ENCODE peak calls at places on chromosomes 4 and X, in five cellular contexts. One of them, this sample, is unnamed.
A peak's percentile ranks its signal among the peaks of the same experiment; 100 is the strongest.

GRCh38 chrX:81355436-81355835 is 153.5 kb downstream of the SH3BGRL start:
- DNase-seq in CD8-positive, alpha-beta memory T cell: no peak
- DNase-seq in mesendoderm: peak; percentile 8
- DNase-seq in fibroblast of lung: no peak
- DNase-seq in WERI-Rb-1: no peak
- DNase-seq in this sample: no peak

GRCh38 chrX:46913710-46914109 is 1.5 kb downstream of the JADE3 start:
- DNase-seq in mesendoderm: peak; percentile 40
- DNase-seq in WERI-Rb-1: no peak
- DNase-seq in fibroblast of lung: peak; percentile 20
- DNase-seq in CD8-positive, alpha-beta memory T cell: no peak
- DNase-seq in this sample: no peak

GRCh38 chrX:115579327-115579726 is 18.4 kb downstream of the PLS3 start:
- DNase-seq in mesendoderm: no peak
- DNase-seq in WERI-Rb-1: no peak
- DNase-seq in fibroblast of lung: no peak
- DNase-seq in CD8-positive, alpha-beta memory T cell: no peak
- DNase-seq in this sample: no peak

GRCh38 chr4:37936889-37937498 is 23.2 kb upstream of the PTTG2 start:
- DNase-seq in fibroblast of lung: no peak
- DNase-seq in mesendoderm: peak; percentile 30
- DNase-seq in WERI-Rb-1: no peak
- DNase-seq in CD8-positive, alpha-beta memory T cell: no peak
- DNase-seq in this sample: no peak

GRCh38 chrX:130393451-130394074 is 8.1 kb upstream of the GPR119 start:
- DNase-seq in CD8-positive, alpha-beta memory T cell: no peak
- DNase-seq in WERI-Rb-1: peak; percentile 58
- DNase-seq in fibroblast of lung: peak; percentile 50
- DNase-seq in mesendoderm: peak; percentile 60
- DNase-seq in this sample: no peak

GRCh38 chrX:17549005-17549685 is 174.1 kb downstream of the NHS start:
- DNase-seq in WERI-Rb-1: no peak
- DNase-seq in fibroblast of lung: no peak
- DNase-seq in mesendoderm: no peak
- DNase-seq in CD8-positive, alpha-beta memory T cell: no peak
- DNase-seq in this sample: no peak

GRCh38 chrX:68571292-68572256 is 72.7 kb downstream of the YIPF6 start:
- DNase-seq in WERI-Rb-1: no peak
- DNase-seq in CD8-positive, alpha-beta memory T cell: no peak
- DNase-seq in fibroblast of lung: peak; percentile 55
- DNase-seq in mesendoderm: peak; percentile 8
- DNase-seq in this sample: no peak

GRCh38 chr4:139734875-139735380 is 69.3 kb downstream of the MGST2 start:
- DNase-seq in fibroblast of lung: peak; percentile 83
- DNase-seq in CD8-positive, alpha-beta memory T cell: no peak
- DNase-seq in WERI-Rb-1: peak; percentile 99
- DNase-seq in mesendoderm: peak; percentile 96
- DNase-seq in this sample: peak; percentile 95

GRCh38 chrX:20181563-20182329 is 40.1 kb upstream of the EIF1AX start:
- DNase-seq in mesendoderm: no peak
- DNase-seq in CD8-positive, alpha-beta memory T cell: no peak
- DNase-seq in fibroblast of lung: no peak
- DNase-seq in WERI-Rb-1: no peak
- DNase-seq in this sample: no peak

GRCh38 chrX:135625995-135626394 is 87.4 kb upstream of the CT45A1 start:
- DNase-seq in WERI-Rb-1: peak; percentile 13
- DNase-seq in CD8-positive, alpha-beta memory T cell: no peak
- DNase-seq in mesendoderm: peak; percentile 1
- DNase-seq in fibroblast of lung: no peak
- DNase-seq in this sample: no peak

GRCh38 chr4:92450694-92451093 is 146.9 kb downstream of the GRID2 start:
- DNase-seq in CD8-positive, alpha-beta memory T cell: no peak
- DNase-seq in WERI-Rb-1: no peak
- DNase-seq in fibroblast of lung: no peak
- DNase-seq in mesendoderm: no peak
- DNase-seq in this sample: no peak

GRCh38 chr4:55372259-55372658 is 23.5 kb upstream of the TMEM165 start:
- DNase-seq in CD8-positive, alpha-beta memory T cell: no peak
- DNase-seq in fibroblast of lung: no peak
- DNase-seq in WERI-Rb-1: no peak
- DNase-seq in mesendoderm: no peak
- DNase-seq in this sample: no peak

GRCh38 chrX:1391370-1391706 is 575 bp downstream of the SLC25A6 start:
- DNase-seq in fibroblast of lung: no peak
- DNase-seq in CD8-positive, alpha-beta memory T cell: no peak
- DNase-seq in WERI-Rb-1: peak; percentile 89
- DNase-seq in mesendoderm: peak; percentile 91
- DNase-seq in this sample: no peak
- H3K36me3 ChIP-seq in fibroblast of lung: peaks cover 30% of the 10 kb centered on the region
- H3K36me3 ChIP-seq in CD8-positive, alpha-beta memory T cell: peaks cover 43% of the 10 kb centered on the region
- H3K36me3 ChIP-seq in WERI-Rb-1: peaks cover 70% of the 10 kb centered on the region
- H3K36me3 ChIP-seq in mesendoderm: peaks cover 26% of the 10 kb centered on the region
- H3K36me3 ChIP-seq in this sample: peaks cover 46% of the 10 kb centered on the region

DNA sequence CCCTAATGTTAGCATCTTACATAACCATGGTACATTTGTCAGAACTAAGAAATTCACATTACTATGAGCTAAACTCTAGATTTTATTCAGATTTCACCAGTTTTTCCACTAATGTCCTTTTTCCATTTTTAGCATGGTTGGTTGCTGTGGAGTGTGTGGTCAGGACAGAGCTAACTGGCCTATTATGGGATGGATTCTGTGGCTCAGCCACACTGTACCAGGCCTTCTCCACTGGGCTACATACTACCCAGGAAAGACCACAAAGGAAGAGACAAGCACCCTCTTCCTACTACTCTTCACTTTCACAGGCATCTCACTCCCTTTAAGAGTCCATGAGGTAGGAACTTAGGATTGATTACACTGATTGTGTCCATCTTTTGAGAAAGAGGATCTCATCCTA is 67.4 kb downstream of the ZNF827 start:
- DNase-seq in CD8-positive, alpha-beta memory T cell: no peak
- DNase-seq in mesendoderm: no peak
- DNase-seq in WERI-Rb-1: no peak
- DNase-seq in fibroblast of lung: no peak
- DNase-seq in this sample: no peak
- H3K36me3 ChIP-seq in CD8-positive, alpha-beta memory T cell: no peaks in the 10 kb centered on the region
- H3K36me3 ChIP-seq in mesendoderm: peaks cover 1% of the 10 kb centered on the region
- H3K36me3 ChIP-seq in WERI-Rb-1: peaks cover 22% of the 10 kb centered on the region
- H3K36me3 ChIP-seq in fibroblast of lung: no peaks in the 10 kb centered on the region
- H3K36me3 ChIP-seq in this sample: peaks cover 5% of the 10 kb centered on the region

GRCh38 chr4:25405453-25405852 is 28.4 kb downstream of the ANAPC4 start:
- DNase-seq in mesendoderm: no peak
- DNase-seq in WERI-Rb-1: no peak
- DNase-seq in fibroblast of lung: no peak
- DNase-seq in CD8-positive, alpha-beta memory T cell: no peak
- DNase-seq in this sample: no peak
- H3K36me3 ChIP-seq in mesendoderm: no peaks in the 10 kb centered on the region
- H3K36me3 ChIP-seq in WERI-Rb-1: peaks cover 21% of the 10 kb centered on the region
- H3K36me3 ChIP-seq in fibroblast of lung: no peaks in the 10 kb centered on the region
- H3K36me3 ChIP-seq in CD8-positive, alpha-beta memory T cell: peaks cover 39% of the 10 kb centered on the region
- H3K36me3 ChIP-seq in this sample: peaks cover 94% of the 10 kb centered on the region

GRCh38 chrX:142040906-142041305 is 137.2 kb downstream of the MAGEC1 start:
- DNase-seq in fibroblast of lung: no peak
- DNase-seq in WERI-Rb-1: no peak
- DNase-seq in mesendoderm: peak; percentile 6
- DNase-seq in CD8-positive, alpha-beta memory T cell: no peak
- DNase-seq in this sample: no peak
- H3K36me3 ChIP-seq in fibroblast of lung: no peaks in the 10 kb centered on the region
- H3K36me3 ChIP-seq in WERI-Rb-1: no peaks in the 10 kb centered on the region
- H3K36me3 ChIP-seq in mesendoderm: no peaks in the 10 kb centered on the region
- H3K36me3 ChIP-seq in CD8-positive, alpha-beta memory T cell: no peaks in the 10 kb centered on the region
- H3K36me3 ChIP-seq in this sample: no peaks in the 10 kb centered on the region

GRCh38 chr4:3229964-3230363 is 19.0 kb upstream of the MSANTD1 start:
- DNase-seq in WERI-Rb-1: no peak
- DNase-seq in fibroblast of lung: no peak
- DNase-seq in mesendoderm: no peak
- DNase-seq in CD8-positive, alpha-beta memory T cell: no peak
- DNase-seq in this sample: no peak
- H3K36me3 ChIP-seq in WERI-Rb-1: peaks cover 86% of the 10 kb centered on the region
- H3K36me3 ChIP-seq in fibroblast of lung: peaks cover 30% of the 10 kb centered on the region
- H3K36me3 ChIP-seq in mesendoderm: peaks cover 26% of the 10 kb centered on the region
- H3K36me3 ChIP-seq in CD8-positive, alpha-beta memory T cell: peaks cover 40% of the 10 kb centered on the region
- H3K36me3 ChIP-seq in this sample: peaks cover 45% of the 10 kb centered on the region

DNA sequence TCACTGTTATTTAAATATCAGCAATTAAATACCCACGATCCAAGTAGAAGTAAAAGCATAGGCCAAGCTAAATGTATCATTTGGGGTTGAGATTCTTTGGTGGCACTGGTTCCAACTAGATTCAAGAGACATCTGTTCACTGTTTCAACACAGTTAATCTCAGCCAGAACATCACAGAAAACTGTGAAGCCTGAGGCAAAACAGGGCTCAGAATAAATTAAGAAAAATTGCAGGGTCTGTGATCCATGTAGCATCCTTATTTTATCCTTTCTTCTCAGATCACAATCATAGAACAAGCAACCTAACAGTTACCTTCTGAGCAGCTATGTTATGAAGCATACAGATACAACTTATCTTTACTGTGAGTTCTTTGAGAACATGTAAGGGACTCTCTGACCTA is 23.7 kb downstream of the YTHDC1 start:
- DNase-seq in mesendoderm: no peak
- DNase-seq in WERI-Rb-1: no peak
- DNase-seq in CD8-positive, alpha-beta memory T cell: no peak
- DNase-seq in fibroblast of lung: no peak
- DNase-seq in this sample: no peak
- H3K36me3 ChIP-seq in mesendoderm: peaks cover 1% of the 10 kb centered on the region
- H3K36me3 ChIP-seq in WERI-Rb-1: peaks cover 85% of the 10 kb centered on the region
- H3K36me3 ChIP-seq in CD8-positive, alpha-beta memory T cell: peaks cover 59% of the 10 kb centered on the region
- H3K36me3 ChIP-seq in fibroblast of lung: peaks cover 5% of the 10 kb centered on the region
- H3K36me3 ChIP-seq in this sample: peaks cover 97% of the 10 kb centered on the region

GRCh38 chr4:73087871-73088270 is 18.4 kb upstream of the COX18 start:
- DNase-seq in WERI-Rb-1: no peak
- DNase-seq in CD8-positive, alpha-beta memory T cell: no peak
- DNase-seq in fibroblast of lung: no peak
- DNase-seq in mesendoderm: no peak
- DNase-seq in this sample: no peak

GRCh38 chr4:73098713-73099112 is 29.2 kb upstream of the COX18 start:
- DNase-seq in WERI-Rb-1: no peak
- DNase-seq in CD8-positive, alpha-beta memory T cell: no peak
- DNase-seq in mesendoderm: no peak
- DNase-seq in fibroblast of lung: no peak
- DNase-seq in this sample: no peak

GRCh38 chr4:73090738-73091137 is 21.2 kb upstream of the COX18 start:
- DNase-seq in CD8-positive, alpha-beta memory T cell: no peak
- DNase-seq in WERI-Rb-1: no peak
- DNase-seq in fibroblast of lung: no peak
- DNase-seq in mesendoderm: no peak
- DNase-seq in this sample: no peak

DNA sequence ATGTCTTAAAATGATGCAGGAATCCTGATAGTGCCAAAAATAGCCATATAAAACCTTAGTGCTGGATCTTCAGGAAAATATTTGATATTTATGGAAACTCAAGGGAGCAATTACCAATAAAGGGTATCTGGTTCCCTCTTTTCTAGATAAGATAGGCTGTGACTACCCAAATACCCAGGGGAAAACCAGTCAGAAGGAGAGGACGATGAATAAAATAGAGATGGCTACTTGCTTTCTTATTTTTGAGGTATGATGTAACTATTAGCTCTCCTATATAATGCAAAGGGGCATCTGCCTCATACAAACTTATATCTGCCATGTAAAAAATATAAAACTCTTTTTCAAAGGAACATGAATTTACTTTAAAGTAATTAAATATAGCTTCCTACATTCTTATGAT is 23.4 kb upstream of the COX18 start:
- DNase-seq in mesendoderm: no peak
- DNase-seq in WERI-Rb-1: no peak
- DNase-seq in fibroblast of lung: no peak
- DNase-seq in CD8-positive, alpha-beta memory T cell: no peak
- DNase-seq in this sample: no peak
- H3K36me3 ChIP-seq in mesendoderm: peaks cover 14% of the 10 kb centered on the region
- H3K36me3 ChIP-seq in WERI-Rb-1: peaks cover 63% of the 10 kb centered on the region
- H3K36me3 ChIP-seq in fibroblast of lung: peaks cover 10% of the 10 kb centered on the region
- H3K36me3 ChIP-seq in CD8-positive, alpha-beta memory T cell: peaks cover 32% of the 10 kb centered on the region
- H3K36me3 ChIP-seq in this sample: peaks cover 79% of the 10 kb centered on the region

DNA sequence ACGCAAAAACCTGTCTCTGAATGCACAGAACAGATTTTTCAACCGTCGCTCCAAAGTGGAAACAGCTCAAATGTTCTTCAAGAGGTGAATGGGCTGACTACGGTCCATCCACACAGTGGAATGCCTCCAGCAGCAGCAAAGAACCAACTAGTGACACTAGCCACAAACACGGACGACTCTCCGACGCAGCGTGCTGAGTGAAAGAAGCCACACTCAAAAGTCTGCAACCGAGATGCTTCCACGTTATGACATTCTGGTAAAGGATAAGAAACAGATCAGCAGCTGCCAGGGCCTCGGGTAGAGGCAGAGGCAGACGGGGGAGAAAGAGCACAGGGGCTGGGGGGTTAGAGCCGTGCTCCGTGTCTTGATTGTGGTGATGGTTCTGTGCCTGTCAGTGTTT is 125.2 kb downstream of the AFAP1 start:
- DNase-seq in CD8-positive, alpha-beta memory T cell: no peak
- DNase-seq in fibroblast of lung: no peak
- DNase-seq in mesendoderm: no peak
- DNase-seq in WERI-Rb-1: no peak
- DNase-seq in this sample: no peak
- H3K36me3 ChIP-seq in CD8-positive, alpha-beta memory T cell: peaks cover 8% of the 10 kb centered on the region
- H3K36me3 ChIP-seq in fibroblast of lung: peaks cover 16% of the 10 kb centered on the region
- H3K36me3 ChIP-seq in mesendoderm: peaks cover 8% of the 10 kb centered on the region
- H3K36me3 ChIP-seq in WERI-Rb-1: peaks cover 14% of the 10 kb centered on the region
- H3K36me3 ChIP-seq in this sample: peaks cover 6% of the 10 kb centered on the region

This sample was measured in esophagus muscularis mucosa.